ENCODE peak calls at places on chromosomes 12 and 14, in four cellular contexts. One of them, this sample, is unnamed.

GRCh38 chr14:86790408-86791364 is 1202.3 kb downstream of the GALC start:
- DNase-seq in GM12878: no peak
- DNase-seq in H1: no peak
- DNase-seq in HepG2: peak
- DNase-seq in this sample: no peak

GRCh38 chr12:119069029-119069731 is 87.8 kb downstream of the SRRM4 start:
- DNase-seq in GM12878: no peak
- DNase-seq in H1: no peak
- DNase-seq in HepG2: no peak
- DNase-seq in this sample: no peak

GRCh38 chr14:68497016-68497415 is 295.9 kb downstream of the ZFP36L1 start:
- DNase-seq in HepG2: no peak
- DNase-seq in H1: no peak
- DNase-seq in GM12878: no peak
- DNase-seq in this sample: no peak

GRCh38 chr12:11814362-11814761 is 164.9 kb downstream of the ETV6 start:
- DNase-seq in HepG2: peak
- DNase-seq in H1: no peak
- DNase-seq in GM12878: no peak
- DNase-seq in this sample: no peak

GRCh38 chr14:53956427-53957201 is at the start of gene BMP4:
- DNase-seq in HepG2: peak
- DNase-seq in H1: peak
- DNase-seq in GM12878: no peak
- DNase-seq in this sample: peak

GRCh38 chr14:26138764-26139445 is 458.9 kb downstream of the NOVA1 start:
- DNase-seq in H1: no peak
- DNase-seq in HepG2: no peak
- DNase-seq in GM12878: no peak
- DNase-seq in this sample: no peak

GRCh38 chr14:69693823-69694729 is 72.9 kb upstream of the SRSF5 start:
- DNase-seq in H1: no peak
- DNase-seq in GM12878: no peak
- DNase-seq in HepG2: peak
- DNase-seq in this sample: no peak

GRCh38 chr12:10136637-10137205 is 6.7 kb upstream of the CLEC7A start:
- DNase-seq in H1: no peak
- DNase-seq in GM12878: no peak
- DNase-seq in HepG2: peak
- DNase-seq in this sample: no peak

GRCh38 chr12:30847259-30847658 is 79.3 kb upstream of the TSPAN11 start:
- DNase-seq in H1: no peak
- DNase-seq in GM12878: peak
- DNase-seq in HepG2: peak
- DNase-seq in this sample: peak

GRCh38 chr12:125351788-125352187 is 286.6 kb downstream of the AACS start:
- DNase-seq in H1: no peak
- DNase-seq in HepG2: no peak
- DNase-seq in GM12878: no peak
- DNase-seq in this sample: no peak

GRCh38 chr14:71659165-71659564 is 273.1 kb upstream of the RGS6 start:
- DNase-seq in HepG2: peak
- DNase-seq in GM12878: no peak
- DNase-seq in H1: no peak
- DNase-seq in this sample: no peak

GRCh38 chr12:58504539-58504938 is 415.8 kb downstream of the LRIG3 start:
- DNase-seq in GM12878: no peak
- DNase-seq in H1: no peak
- DNase-seq in HepG2: no peak
- DNase-seq in this sample: no peak

GRCh38 chr14:54796961-54797360 is 105.7 kb downstream of the GCH1 start:
- DNase-seq in H1: no peak
- DNase-seq in HepG2: no peak
- DNase-seq in GM12878: no peak
- DNase-seq in this sample: no peak

GRCh38 chr12:16605666-16606116 is 271 bp downstream of the LMO3 start:
- DNase-seq in H1: no peak
- DNase-seq in HepG2: peak
- DNase-seq in GM12878: no peak
- DNase-seq in this sample: no peak

GRCh38 chr12:64522316-64522715 is 70.4 kb downstream of the TBK1 start:
- DNase-seq in HepG2: no peak
- DNase-seq in H1: no peak
- DNase-seq in GM12878: no peak
- DNase-seq in this sample: no peak

GRCh38 chr14:75578099-75578785 is at the start of gene FLVCR2:
- DNase-seq in HepG2: peak
- DNase-seq in GM12878: no peak
- DNase-seq in H1: no peak
- DNase-seq in this sample: no peak

GRCh38 chr12:131117438-131118245 is 163.9 kb downstream of the ADGRD1 start:
- DNase-seq in H1: no peak
- DNase-seq in GM12878: no peak
- DNase-seq in HepG2: no peak
- DNase-seq in this sample: no peak

GRCh38 chr14:67251573-67252226 is 10.5 kb downstream of the PALS1 start:
- DNase-seq in GM12878: no peak
- DNase-seq in HepG2: no peak
- DNase-seq in H1: no peak
- DNase-seq in this sample: no peak

GRCh38 chr12:19546611-19547162 is 107.4 kb downstream of the AEBP2 start:
- DNase-seq in HepG2: no peak
- DNase-seq in H1: no peak
- DNase-seq in GM12878: no peak
- DNase-seq in this sample: no peak

GRCh38 chr12:57046947-57047890 is 2.7 kb downstream of the MYO1A start:
- DNase-seq in HepG2: no peak
- DNase-seq in GM12878: no peak
- DNase-seq in H1: no peak
- DNase-seq in this sample: no peak

GRCh38 chr12:57099062-57099714 is 10.3 kb downstream of the NAB2 start:
- DNase-seq in GM12878: no peak
- DNase-seq in H1: no peak
- DNase-seq in HepG2: no peak
- DNase-seq in this sample: no peak

GRCh38 chr12:42666671-42667243 is 77.2 kb upstream of the PRICKLE1 start:
- DNase-seq in HepG2: no peak
- DNase-seq in H1: no peak
- DNase-seq in GM12878: no peak
- DNase-seq in this sample: no peak

GRCh38 chr12:54622463-54623183 is 12.1 kb downstream of the LACRT start:
- DNase-seq in GM12878: no peak
- DNase-seq in HepG2: no peak
- DNase-seq in H1: no peak
- DNase-seq in this sample: no peak

GRCh38 chr12:94336201-94336915 is 123.3 kb downstream of the CEP83 start:
- DNase-seq in GM12878: no peak
- DNase-seq in HepG2: no peak
- DNase-seq in H1: no peak
- DNase-seq in this sample: no peak

GRCh38 chr12:11884661-11885060 is 186.1 kb upstream of the BCL2L14 start:
- DNase-seq in H1: no peak
- DNase-seq in HepG2: peak
- DNase-seq in GM12878: no peak
- DNase-seq in this sample: no peak

GRCh38 chr12:104966677-104967076 is 8.6 kb upstream of the SLC41A2 start:
- DNase-seq in GM12878: peak
- DNase-seq in HepG2: no peak
- DNase-seq in H1: no peak
- DNase-seq in this sample: no peak

GRCh38 chr14:67738740-67739504 is 37.2 kb downstream of the RDH12 start:
- DNase-seq in GM12878: no peak
- DNase-seq in HepG2: peak
- DNase-seq in H1: no peak
- DNase-seq in this sample: no peak

GRCh38 chr12:91778938-91779400 is 366.7 kb downstream of the BTG1 start:
- DNase-seq in GM12878: peak
- DNase-seq in HepG2: peak
- DNase-seq in H1: no peak
- DNase-seq in this sample: peak

GRCh38 chr12:104622942-104623341 is 166.2 kb downstream of the CHST11 start:
- DNase-seq in HepG2: no peak
- DNase-seq in GM12878: no peak
- DNase-seq in H1: no peak
- DNase-seq in this sample: peak

GRCh38 chr12:131825146-131825892 is 2.9 kb upstream of the MMP17 start:
- DNase-seq in HepG2: no peak
- DNase-seq in H1: no peak
- DNase-seq in GM12878: no peak
- DNase-seq in this sample: no peak

GRCh38 chr14:22980672-22981089 is 1.7 kb downstream of the AJUBA start:
- DNase-seq in HepG2: peak
- DNase-seq in GM12878: no peak
- DNase-seq in H1: no peak
- DNase-seq in this sample: no peak

GRCh38 chr12:98763656-98764055 is 118.6 kb downstream of the APAF1 start:
- DNase-seq in GM12878: no peak
- DNase-seq in H1: no peak
- DNase-seq in HepG2: no peak
- DNase-seq in this sample: no peak

GRCh38 chr14:50082784-50083466 is 33.4 kb downstream of the VCPKMT start:
- DNase-seq in H1: no peak
- DNase-seq in HepG2: no peak
- DNase-seq in GM12878: peak
- DNase-seq in this sample: no peak

GRCh38 chr12:96258451-96258933 is 64.3 kb downstream of the ELK3 start:
- DNase-seq in HepG2: no peak
- DNase-seq in H1: no peak
- DNase-seq in GM12878: no peak
- DNase-seq in this sample: no peak

GRCh38 chr12:68967036-68967435 is 34.1 kb upstream of the CPM start:
- DNase-seq in H1: no peak
- DNase-seq in HepG2: no peak
- DNase-seq in GM12878: no peak
- DNase-seq in this sample: no peak

GRCh38 chr12:62308201-62308600 is 48.0 kb downstream of the USP15 start:
- DNase-seq in H1: no peak
- DNase-seq in HepG2: no peak
- DNase-seq in GM12878: no peak
- DNase-seq in this sample: no peak

GRCh38 chr12:113136128-113136989 is 798 bp upstream of the RASAL1 start:
- DNase-seq in H1: no peak
- DNase-seq in GM12878: no peak
- DNase-seq in HepG2: no peak
- DNase-seq in this sample: no peak

GRCh38 chr14:61472025-61472672 is 150.8 kb downstream of the PRKCH start:
- DNase-seq in H1: no peak
- DNase-seq in GM12878: no peak
- DNase-seq in HepG2: peak
- DNase-seq in this sample: no peak

DNA sequence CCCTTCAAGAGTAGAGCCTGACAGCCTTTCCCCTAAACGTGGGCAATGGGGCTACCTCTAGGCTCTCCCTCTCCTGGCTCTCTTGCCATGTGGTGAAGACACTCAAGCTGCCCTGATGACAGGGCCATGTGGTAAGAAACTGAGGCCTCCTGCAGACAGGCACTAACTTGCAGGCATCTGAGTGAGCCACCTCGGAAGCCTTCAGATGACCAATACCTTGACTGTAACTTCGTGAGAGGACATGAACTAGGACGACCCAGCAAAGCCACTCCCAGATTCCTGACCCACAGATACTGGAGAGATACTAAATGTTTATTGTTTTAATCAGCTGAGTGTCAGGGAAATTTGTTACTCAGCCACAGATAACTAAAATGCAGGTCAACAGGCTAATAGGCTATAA is 96.4 kb downstream of the EFCAB11 start:
- DNase-seq in HepG2: no peak
- DNase-seq in GM12878: no peak
- DNase-seq in H1: no peak
- DNase-seq in this sample: no peak
- TF ChIP-seq SUZ12 in HepG2: no peak
- TF ChIP-seq SUZ12 in GM12878: no peak
- TF ChIP-seq SUZ12 in H1: no peak
- TF ChIP-seq SUZ12 in this sample: no peak

GRCh38 chr12:8913702-8914032 is 642 bp upstream of the PHC1 start:
- DNase-seq in GM12878: no peak
- DNase-seq in H1: no peak
- DNase-seq in HepG2: no peak
- DNase-seq in this sample: no peak
- H3K9ac ChIP-seq in GM12878: no peak
- H3K9ac ChIP-seq in H1: no peak
- H3K9ac ChIP-seq in HepG2: peak
- H3K9ac ChIP-seq in this sample: peak

DNA sequence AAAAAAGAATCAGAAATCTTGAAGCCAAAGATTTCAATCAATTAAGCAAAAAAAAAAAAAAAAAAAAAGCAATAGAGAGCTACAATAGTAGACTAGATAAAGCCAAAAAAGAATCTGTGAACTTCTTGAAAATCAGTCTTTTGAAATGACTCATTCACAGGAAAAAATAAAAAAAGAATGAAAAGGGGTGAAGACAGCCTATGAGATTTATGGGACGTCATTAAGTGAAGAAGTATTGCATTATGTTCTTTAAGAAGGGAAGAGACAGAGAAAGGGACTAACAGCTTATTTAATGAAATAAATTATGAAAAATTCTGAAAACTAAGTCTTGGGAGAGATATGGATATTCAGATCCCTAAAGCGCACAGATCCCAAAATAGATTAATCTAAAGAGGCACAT is 103.8 kb downstream of the ACSS3 start:
- DNase-seq in HepG2: no peak
- DNase-seq in GM12878: no peak
- DNase-seq in H1: no peak
- DNase-seq in this sample: no peak
- TF ChIP-seq YY1 in HepG2: no peak
- TF ChIP-seq YY1 in GM12878: no peak
- TF ChIP-seq YY1 in H1: no peak
- TF ChIP-seq YY1 in this sample: no peak

GRCh38 chr12:70002097-70002911 is 177.3 kb downstream of the MYRFL start:
- DNase-seq in GM12878: no peak
- DNase-seq in HepG2: no peak
- DNase-seq in H1: no peak
- DNase-seq in this sample: no peak
- TF ChIP-seq SUZ12 in GM12878: no peak
- TF ChIP-seq SUZ12 in HepG2: no peak
- TF ChIP-seq SUZ12 in H1: no peak
- TF ChIP-seq SUZ12 in this sample: no peak

DNA sequence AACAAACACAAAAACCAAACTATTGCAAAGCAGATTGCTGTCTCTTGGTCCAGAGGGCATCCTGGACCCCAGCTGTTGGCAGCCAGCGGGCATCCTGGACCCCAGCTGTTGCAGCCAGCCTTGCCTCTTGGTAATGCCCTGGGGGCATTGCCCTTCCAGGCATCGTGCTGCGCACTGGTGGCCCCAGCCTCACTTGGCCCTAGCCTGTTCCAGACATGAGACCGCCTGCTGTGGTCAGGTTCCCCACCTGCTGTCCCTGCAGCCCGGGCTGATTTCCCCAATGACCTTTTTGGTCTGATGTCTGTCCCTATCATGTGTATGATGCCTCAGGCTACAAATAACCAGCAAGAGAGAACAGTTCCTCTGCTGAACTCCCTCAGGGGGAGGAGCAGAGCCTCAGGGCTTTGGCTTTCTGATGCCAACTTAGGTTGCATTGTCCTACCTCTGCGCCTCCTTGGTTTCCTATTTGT is 20.8 kb downstream of the MLXIP start:
- DNase-seq in HepG2: no peak
- DNase-seq in H1: no peak
- DNase-seq in GM12878: no peak
- DNase-seq in this sample: no peak
- H3K9ac ChIP-seq in HepG2: no peak
- H3K9ac ChIP-seq in H1: no peak
- H3K9ac ChIP-seq in GM12878: no peak
- H3K9ac ChIP-seq in this sample: no peak

GRCh38 chr12:81558031-81558430 is 201.1 kb downstream of the PPFIA2 start:
- DNase-seq in HepG2: no peak
- DNase-seq in GM12878: no peak
- DNase-seq in H1: no peak
- DNase-seq in this sample: no peak
- TF ChIP-seq YY1 in HepG2: no peak
- TF ChIP-seq YY1 in GM12878: no peak
- TF ChIP-seq YY1 in H1: no peak
- TF ChIP-seq YY1 in this sample: no peak